ENCODE peak calls at places on chromosomes 3 and 15, in five cellular contexts. L is stomach, H is sigmoid colon, J is IMR-90, Z is heart right ventricle. A is an unnamed sample.

GRCh38 chr3:86967062-86967461 is 23.9 kb downstream of the VGLL3 start:
- DNase-seq in L (no peak), Z (no peak), H (no peak), J (no peak), A (no peak)

GRCh38 chr15:90414408-90415028 is 26.5 kb downstream of the IQGAP1 start:
- DNase-seq in L (no peak), Z (no peak), H (no peak), J (peak; percentile 91), A (no peak)

GRCh38 chr3:52246264-52246620 is 683 bp downstream of the PPM1M start:
- DNase-seq in H (no peak), L (no peak), J (no peak), Z (no peak), A (no peak)

GRCh38 chr3:157491136-157491535 is 12.1 kb downstream of the VEPH1 start:
- DNase-seq in J (no peak), Z (no peak), L (no peak), H (no peak), A (no peak)

GRCh38 chr15:67186688-67187087 is 67.8 kb downstream of the AAGAB start:
- DNase-seq in J (no peak), L (no peak), Z (no peak), H (no peak), A (peak; percentile 48)

GRCh38 chr15:55267401-55268053 is 22.1 kb downstream of the RAB27A start:
- DNase-seq in H (no peak), Z (no peak), L (peak; percentile 50), J (peak; percentile 74), A (no peak)

GRCh38 chr15:63283126-63283525 is 5.7 kb downstream of the APH1B start:
- DNase-seq in L (no peak), J (no peak), Z (no peak), H (no peak), A (no peak)

GRCh38 chr3:161372321-161373260 is 1.3 kb upstream of the SPTSSB start:
- DNase-seq in L (peak; percentile 44), Z (no peak), H (peak; percentile 57), J (no peak), A (peak; percentile 28)

GRCh38 chr3:111971533-111971932 is 7.3 kb upstream of the ABHD10 start:
- DNase-seq in Z (peak; percentile 73), J (no peak), L (no peak), H (no peak), A (no peak)

GRCh38 chr15:94019062-94019461 is 212.3 kb upstream of the MCTP2 start:
- DNase-seq in J (no peak), L (no peak), H (peak; percentile 81), Z (no peak), A (no peak)

GRCh38 chr15:74725241-74725774 is at the start of gene CYP1A1:
- DNase-seq in H (no peak), J (no peak), L (peak; percentile 61), Z (no peak), A (peak; percentile 73)

GRCh38 chr15:45457215-45457614 is 65.3 kb downstream of the SLC30A4 start:
- DNase-seq in Z (no peak), L (no peak), J (no peak), H (no peak), A (peak; percentile 22)

DNA sequence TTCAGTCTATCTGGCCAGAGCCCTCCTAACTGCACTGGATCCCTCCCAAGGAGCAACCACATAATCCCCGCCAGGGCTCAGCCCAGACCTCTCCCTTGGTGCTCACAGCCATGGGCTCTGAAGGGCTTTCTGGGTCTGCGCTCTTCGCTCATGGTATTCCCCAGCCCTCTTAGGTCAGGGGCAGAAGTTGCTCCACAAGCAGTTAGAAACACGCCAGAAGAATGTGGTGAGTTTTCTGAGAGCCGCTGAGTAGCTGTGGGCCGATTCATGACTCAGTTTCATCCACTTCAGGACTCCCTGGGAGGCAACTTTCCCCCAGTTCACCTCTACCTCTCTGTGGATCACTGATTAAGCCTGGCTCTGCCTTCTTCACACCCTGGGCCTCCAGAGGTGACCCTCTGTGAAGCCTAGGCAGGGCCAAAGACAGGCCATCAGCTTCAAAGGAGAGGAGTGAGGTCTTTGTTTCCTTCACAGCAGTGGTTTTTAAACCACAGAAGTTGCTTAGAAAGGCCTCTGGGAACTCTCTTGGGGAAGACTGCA is 132.4 kb upstream of the LIPC start:
- DNase-seq in H (no peak), Z (no peak), L (no peak), J (peak; percentile 33), A (no peak)
- TF ChIP-seq CTCF in H (no peak), Z (no peak), L (no peak), J (no peak), A (no peak)

GRCh38 chr3:140816372-140816771 is 125.3 kb upstream of the SLC25A36 start:
- DNase-seq in H (no peak), J (no peak), Z (no peak), L (no peak), A (no peak)

GRCh38 chr3:140821493-140821892 is 120.1 kb upstream of the SLC25A36 start:
- DNase-seq in L (no peak), J (no peak), Z (no peak), H (no peak), A (no peak)

GRCh38 chr3:140822381-140823047 is 119.1 kb upstream of the SLC25A36 start:
- DNase-seq in H (no peak), Z (no peak), J (no peak), L (no peak), A (no peak)

GRCh38 chr3:140816804-140817203 is 124.8 kb upstream of the SLC25A36 start:
- DNase-seq in H (no peak), L (no peak), J (no peak), Z (no peak), A (no peak)
- H3K4me1 ChIP-seq in H (no peaks in the 10 kb centered on the region), L (no peaks in the 10 kb centered on the region), J (no peaks in the 10 kb centered on the region), Z (no peaks in the 10 kb centered on the region), A (no peaks in the 10 kb centered on the region)

GRCh38 chr3:16935766-16936165 is 51.0 kb downstream of the PLCL2 start:
- DNase-seq in L (no peak), H (no peak), Z (no peak), J (no peak), A (no peak)
- H3K4me3 ChIP-seq in L (no peak overlapping the region), H (no peak overlapping the region), Z (no peak overlapping the region), J (no peak overlapping the region), A (no peak overlapping the region)

DNA sequence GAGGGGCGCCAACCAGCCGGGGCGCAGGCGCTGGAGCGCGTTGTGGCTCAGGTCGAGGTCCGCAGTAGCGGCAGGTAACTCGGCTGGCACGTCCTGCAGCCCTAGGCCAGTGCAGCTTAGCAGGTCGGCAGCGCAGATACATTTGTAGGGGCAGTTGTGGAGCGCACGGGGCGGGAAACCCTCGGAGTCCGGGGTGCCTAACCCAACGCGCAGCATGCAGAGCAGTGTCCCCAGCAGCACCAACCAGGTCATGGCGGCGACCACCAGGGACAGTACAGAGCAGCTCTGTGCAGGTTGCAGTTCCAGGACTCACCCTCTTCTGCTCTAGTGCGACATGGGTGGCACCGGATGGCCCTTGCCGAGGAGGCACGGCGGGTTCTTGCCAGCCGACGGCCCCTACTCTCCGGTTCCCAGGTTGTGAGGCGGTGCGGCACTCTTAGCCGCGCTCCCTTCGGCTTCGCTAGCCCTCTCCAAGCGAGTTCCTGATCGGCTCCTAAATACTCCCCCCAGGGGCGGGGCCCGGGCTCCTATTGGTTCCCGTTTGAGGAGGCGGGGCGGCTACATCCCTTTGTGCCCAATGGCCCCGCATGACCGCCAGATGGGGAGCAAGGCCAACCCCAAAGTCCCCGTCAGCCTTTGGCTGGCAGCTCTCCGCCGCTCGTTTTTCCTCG is at the start of gene AMIGO3:
- DNase-seq in Z (peak; percentile 96), L (peak; percentile 97), J (peak; percentile 86), H (peak; percentile 98), A (peak; percentile 98)
- TF ChIP-seq CTCF in Z (peak; percentile 55), L (peak; percentile 57), J (peak; percentile 39), H (peak; percentile 66), A (peak; percentile 55)

DNA sequence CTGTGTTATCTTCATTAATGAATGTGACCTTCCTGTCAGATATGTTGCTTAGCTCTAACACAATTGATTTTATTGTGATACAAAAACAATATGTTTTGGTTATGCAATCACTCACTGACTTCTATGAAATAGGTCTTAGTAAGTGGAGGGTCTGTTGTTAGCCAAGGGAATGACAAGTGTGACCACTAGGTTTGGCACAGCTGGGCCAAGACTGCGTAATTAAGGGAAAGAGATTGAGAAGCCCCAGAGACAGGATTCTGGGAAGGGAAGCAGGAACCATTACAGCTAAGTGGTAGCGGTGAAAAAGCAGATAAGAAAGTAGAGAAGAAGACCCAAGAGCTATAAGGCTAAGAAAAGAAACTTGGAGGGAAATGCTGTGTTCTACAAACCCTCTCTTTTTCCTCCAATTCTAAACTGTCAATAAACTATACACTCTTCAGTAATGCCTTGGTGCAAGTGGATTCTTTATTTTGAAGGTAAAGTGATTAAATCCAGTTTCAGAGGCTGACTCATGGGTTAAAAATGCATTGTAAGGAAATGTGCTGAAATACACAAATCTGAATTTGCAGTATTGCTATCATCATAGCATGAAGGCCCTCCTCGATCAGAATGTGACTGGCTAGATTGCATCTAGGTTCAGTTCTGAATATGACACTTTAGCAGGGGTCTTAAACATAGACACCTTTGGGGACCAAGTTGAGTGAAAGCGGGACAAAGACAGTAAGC is 26.1 kb downstream of the KCNMB2 start:
- DNase-seq in J (no peak), H (no peak), Z (peak; percentile 26), L (no peak), A (no peak)
- H3K4me1 ChIP-seq in J (no peaks in the 10 kb centered on the region), H (no peaks in the 10 kb centered on the region), Z (peaks cover 19% of the 10 kb centered on the region), L (no peaks in the 10 kb centered on the region), A (no peaks in the 10 kb centered on the region)

GRCh38 chr3:43364926-43365325 is 78.6 kb downstream of the SNRK start:
- DNase-seq in Z (no peak), L (no peak), H (no peak), J (no peak), A (no peak)

GRCh38 chr3:43364494-43364893 is 78.2 kb downstream of the SNRK start:
- DNase-seq in H (no peak), L (no peak), Z (no peak), J (no peak), A (no peak)

GRCh38 chr3:43366880-43367279 is 80.5 kb downstream of the SNRK start:
- DNase-seq in L (no peak), Z (peak; percentile 36), J (no peak), H (no peak), A (no peak)

GRCh38 chr3:43366466-43366865 is 80.1 kb downstream of the SNRK start:
- DNase-seq in Z (no peak), H (no peak), J (no peak), L (peak; percentile 59), A (no peak)

GRCh38 chr3:43365601-43366305 is 79.4 kb downstream of the SNRK start:
- DNase-seq in J (no peak), L (no peak), H (no peak), Z (no peak), A (peak; percentile 67)
- H3K4me3 ChIP-seq in J (no peak overlapping the region), L (no peak overlapping the region), H (no peak overlapping the region), Z (no peak overlapping the region), A (no peak overlapping the region)

DNA sequence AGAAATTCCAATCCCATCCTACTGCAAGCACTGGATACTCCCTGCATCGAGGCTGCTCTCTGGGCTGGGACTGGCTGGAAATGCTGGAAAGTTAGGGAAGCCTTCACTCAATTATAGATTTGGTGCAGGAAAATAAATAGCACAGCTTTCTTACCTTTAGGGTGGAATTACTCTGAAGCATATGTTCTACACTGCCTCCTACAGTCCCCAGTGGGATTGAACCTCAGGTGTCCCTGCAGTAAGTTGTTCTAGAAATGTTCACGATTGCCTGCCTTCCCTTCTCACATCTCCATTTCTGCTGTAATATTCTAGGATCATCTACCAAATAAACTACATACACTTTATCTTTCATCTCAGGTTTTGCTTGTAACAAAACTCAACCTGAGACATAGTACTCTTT is 536.7 kb upstream of the LMCD1 start:
- DNase-seq in Z (no peak), L (no peak), H (no peak), J (no peak), A (no peak)
- TF ChIP-seq CTCF in Z (no peak), L (no peak), H (no peak), J (no peak), A (no peak)

A was measured in pancreas.